ENCODE peak calls at places on chromosome 1, in eight cellular contexts. R is transverse colon, W is suprapubic skin, Y is endothelial cell of umbilical vein, N is breast epithelium, L is K562, T is spleen, X is sigmoid colon. B is an unnamed sample.

GRCh38 chr1:2194319-2194897 is at the start of gene FAAP20:
- DNase-seq in L (peak), W (peak), T (no peak), N (no peak), R (peak), X (peak), Y (no peak), B (no peak)

GRCh38 chr1:116290085-116290670 is 82.9 kb upstream of the ATP1A1 start:
- DNase-seq in N (no peak), R (no peak), T (no peak), L (no peak), X (no peak), W (no peak), Y (no peak), B (peak)

GRCh38 chr1:116764906-116765862 is 11.0 kb downstream of the CD2 start:
- DNase-seq in T (no peak), W (no peak), Y (no peak), N (no peak), X (no peak), L (no peak), R (no peak), B (no peak)

GRCh38 chr1:221979461-221980032 is 237.7 kb upstream of the DUSP10 start:
- DNase-seq in L (no peak), T (no peak), X (no peak), W (no peak), R (no peak), N (no peak), Y (no peak), B (no peak)

GRCh38 chr1:109263597-109264378 is 14.4 kb downstream of the CELSR2 start:
- DNase-seq in N (peak), L (peak), T (peak), R (peak), W (peak), Y (peak), X (peak), B (no peak)

GRCh38 chr1:26582836-26583460 is 53.4 kb downstream of the RPS6KA1 start:
- DNase-seq in X (no peak), Y (no peak), T (no peak), L (no peak), N (no peak), W (no peak), R (no peak), B (no peak)

GRCh38 chr1:192133350-192133950 is 24.8 kb upstream of the RGS18 start:
- DNase-seq in Y (peak), N (no peak), R (no peak), L (no peak), T (no peak), W (no peak), X (no peak), B (no peak)

GRCh38 chr1:9538669-9539164 is 548 bp upstream of the SLC25A33 start:
- DNase-seq in T (peak), L (no peak), R (peak), W (no peak), X (peak), N (no peak), Y (no peak), B (no peak)

GRCh38 chr1:183905497-183905896 is 100.6 kb downstream of the RGL1 start:
- DNase-seq in L (no peak), X (no peak), T (no peak), N (no peak), Y (no peak), R (no peak), W (no peak), B (no peak)

GRCh38 chr1:8004803-8005573 is 21.1 kb downstream of the ERRFI1 start:
- DNase-seq in X (peak), R (peak), T (no peak), Y (peak), W (peak), N (peak), L (peak), B (peak)

GRCh38 chr1:8003431-8004112 is 22.5 kb downstream of the ERRFI1 start:
- DNase-seq in N (no peak), Y (no peak), T (no peak), L (no peak), W (no peak), X (no peak), R (no peak), B (no peak)

GRCh38 chr1:8006037-8006963 is 19.8 kb downstream of the ERRFI1 start:
- DNase-seq in R (no peak), T (no peak), N (no peak), W (no peak), X (no peak), Y (no peak), L (no peak), B (no peak)

GRCh38 chr1:8002329-8003320 is 23.5 kb downstream of the ERRFI1 start:
- DNase-seq in Y (no peak), R (no peak), L (no peak), W (no peak), X (no peak), T (no peak), N (no peak), B (no peak)

GRCh38 chr1:8004113-8004802 is 21.9 kb downstream of the ERRFI1 start:
- DNase-seq in Y (no peak), N (peak), R (no peak), X (no peak), T (no peak), L (no peak), W (peak), B (no peak)
- TF ChIP-seq POLR2A in Y (no peak), N (peak), R (no peak), X (no peak), T (no peak), L (no peak), W (no peak), B (no peak)

GRCh38 chr1:58575831-58576726 is 973 bp downstream of the TACSTD2 start:
- DNase-seq in N (peak), R (no peak), Y (peak), W (peak), X (no peak), T (peak), L (no peak), B (no peak)

GRCh38 chr1:58577676-58578073 is 623 bp upstream of the TACSTD2 start:
- DNase-seq in R (no peak), L (no peak), X (no peak), T (no peak), W (no peak), N (no peak), Y (peak), B (no peak)

GRCh38 chr1:58573705-58574591 is 3.1 kb downstream of the TACSTD2 start:
- DNase-seq in T (no peak), L (no peak), X (no peak), N (no peak), W (no peak), Y (peak), R (no peak), B (no peak)

GRCh38 chr1:58574816-58575215 is 2.2 kb downstream of the TACSTD2 start:
- DNase-seq in X (no peak), W (no peak), T (no peak), N (no peak), R (no peak), Y (peak), L (no peak), B (no peak)

DNA sequence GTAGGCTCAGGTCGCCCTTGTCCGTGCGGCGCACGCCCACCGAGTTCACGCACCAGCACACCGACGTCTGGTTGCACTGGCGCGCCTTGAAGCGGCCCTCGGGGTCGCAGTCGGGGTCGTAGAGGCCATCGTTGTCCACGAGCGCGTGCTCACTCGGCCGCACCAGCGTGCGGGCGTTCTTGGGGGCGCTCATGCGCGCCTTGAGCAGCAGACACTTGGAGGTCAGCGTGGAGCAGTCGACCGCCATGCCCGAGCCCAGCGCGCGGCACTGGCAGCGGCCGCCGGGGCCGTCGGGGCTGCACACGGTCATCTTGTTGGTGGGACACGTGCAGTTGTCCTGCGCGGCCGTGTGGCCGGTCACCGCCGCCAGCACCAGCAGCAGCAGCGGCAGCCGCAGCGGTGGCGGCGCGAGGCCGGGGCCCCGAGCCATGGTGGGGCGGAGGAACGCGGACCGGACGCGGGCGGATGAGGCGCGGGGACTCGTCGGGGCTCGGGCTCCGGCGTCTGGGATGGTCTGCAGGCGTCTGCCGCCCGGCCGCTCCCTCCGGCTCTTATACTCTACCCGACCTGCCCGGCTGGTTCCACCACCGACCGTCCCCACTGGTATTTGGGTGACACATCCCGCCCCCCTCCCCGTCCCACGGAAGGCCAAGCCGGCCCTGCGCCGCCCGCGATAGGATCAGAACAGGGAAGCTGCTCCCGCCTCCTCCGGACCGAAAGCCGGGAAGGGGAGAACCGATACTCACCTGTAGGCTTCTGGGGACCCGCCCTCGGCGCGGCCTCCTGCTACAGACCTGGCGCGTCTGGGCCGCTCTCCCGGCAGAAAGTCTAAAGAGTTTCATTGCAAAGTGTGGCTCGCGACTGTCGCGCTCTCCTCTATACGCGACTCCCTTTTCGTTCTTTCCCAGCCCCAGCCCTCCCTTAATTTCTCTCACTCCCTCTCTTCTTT is at the start of gene TACSTD2:
- DNase-seq in W (peak), Y (peak), T (peak), L (no peak), N (peak), R (peak), X (no peak), B (no peak)
- TF ChIP-seq CTCF in W (no peak), Y (peak), T (no peak), L (no peak), N (peak), R (no peak), X (no peak), B (no peak)

DNA sequence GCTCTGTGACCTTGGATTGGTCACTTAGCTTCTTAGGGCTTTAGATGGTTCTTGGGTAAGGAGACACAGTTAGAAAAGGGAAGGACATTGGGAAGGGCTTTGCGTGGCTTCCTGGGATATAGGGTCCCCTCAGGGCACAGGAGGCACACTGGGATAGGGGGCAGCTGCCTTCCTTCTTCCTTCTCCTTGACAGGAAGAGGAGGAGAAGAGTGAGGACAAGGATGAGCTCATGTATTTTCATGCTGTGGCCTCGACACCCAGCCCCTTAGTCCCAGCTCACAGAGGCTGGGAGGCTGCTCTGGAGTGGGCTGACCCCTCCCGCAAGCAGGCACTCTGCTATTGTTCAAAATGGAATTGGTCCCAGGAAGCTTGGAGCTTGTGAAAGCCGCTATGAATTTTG is 45.7 kb upstream of the POU3F1 start:
- DNase-seq in R (no peak), Y (no peak), N (no peak), L (no peak), T (no peak), W (no peak), X (no peak), B (no peak)
- TF ChIP-seq POLR2AphosphoS5 in R (no peak), Y (no peak), N (no peak), L (no peak), T (no peak), W (no peak), X (no peak), B (no peak)

GRCh38 chr1:119651133-119651532 is 3.1 kb upstream of the ZNF697 start:
- DNase-seq in X (no peak), R (no peak), L (no peak), Y (no peak), T (no peak), N (no peak), W (no peak), B (no peak)

GRCh38 chr1:119647228-119647733 is 785 bp downstream of the ZNF697 start:
- DNase-seq in Y (no peak), N (no peak), W (peak), R (no peak), T (no peak), X (peak), L (no peak), B (no peak)

GRCh38 chr1:119646521-119647227 is 1.4 kb downstream of the ZNF697 start:
- DNase-seq in L (peak), N (no peak), X (no peak), W (no peak), Y (peak), R (no peak), T (no peak), B (no peak)

GRCh38 chr1:119648620-119649004 is 546 bp upstream of the ZNF697 start:
- DNase-seq in R (no peak), L (peak), N (no peak), Y (no peak), X (no peak), T (no peak), W (no peak), B (no peak)

GRCh38 chr1:119647734-119648619 is at the start of gene ZNF697:
- DNase-seq in Y (peak), X (peak), T (peak), R (peak), W (peak), L (peak), N (peak), B (peak)
- TF ChIP-seq POLR2A in Y (peak), X (peak), T (no peak), R (peak), W (peak), L (peak), N (no peak), B (peak)

DNA sequence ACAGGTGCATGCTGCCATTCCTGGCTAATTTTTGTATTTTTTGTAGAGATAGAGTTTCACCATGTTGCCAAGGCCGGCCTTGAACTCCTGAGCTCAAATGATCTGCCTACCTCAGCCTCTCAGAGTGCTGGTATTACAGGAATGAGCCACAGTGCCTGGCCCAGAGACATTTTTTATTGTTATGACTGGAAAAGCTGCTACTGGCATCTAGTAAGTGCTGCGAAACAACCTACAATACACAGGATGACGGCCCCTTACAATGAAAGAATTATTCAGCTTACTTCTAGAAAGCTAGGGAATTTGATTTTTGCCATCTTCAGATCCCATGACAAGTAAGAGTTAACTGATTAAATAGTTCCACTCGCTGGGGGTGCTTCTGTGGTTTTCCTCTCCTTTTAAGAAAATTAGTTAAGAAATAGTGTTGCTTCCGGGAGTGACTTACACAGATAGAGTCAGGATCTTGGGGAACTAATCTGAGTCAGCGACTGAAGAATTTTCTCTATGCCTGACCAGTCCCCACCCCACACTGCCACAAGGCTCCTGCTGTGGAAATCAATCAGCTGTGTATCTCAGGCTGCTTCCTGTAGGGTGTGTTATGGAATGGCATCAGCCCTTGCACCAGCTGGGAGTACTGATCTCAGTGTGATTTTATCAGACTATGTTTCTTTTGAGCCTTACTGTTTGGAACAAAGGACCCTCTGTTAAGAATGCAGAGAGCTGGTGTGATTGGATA is 93.0 kb upstream of the BMP8A start:
- DNase-seq in X (peak), T (no peak), Y (peak), R (peak), N (peak), L (peak), W (peak), B (no peak)
- TF ChIP-seq CTCF in X (no peak), T (no peak), Y (no peak), R (no peak), N (no peak), L (no peak), W (no peak), B (no peak)

GRCh38 chr1:942411-942821 is 16.6 kb downstream of the NOC2L start:
- DNase-seq in W (no peak), T (no peak), N (no peak), X (no peak), R (no peak), Y (no peak), L (peak), B (no peak)
- TF ChIP-seq POLR2AphosphoS5 in W (no peak), T (no peak), N (no peak), X (no peak), R (no peak), Y (no peak), L (no peak), B (no peak)

GRCh38 chr1:50968021-50968883 is 1.8 kb upstream of the CDKN2C start:
- DNase-seq in L (peak), Y (peak), T (peak), R (peak), N (peak), W (peak), X (peak), B (peak)
- TF ChIP-seq POLR2A in L (peak), Y (peak), T (peak), R (peak), N (no peak), W (peak), X (peak), B (peak)

GRCh38 chr1:205780335-205780734 is 5.1 kb upstream of the RAB29 start:
- DNase-seq in R (no peak), Y (no peak), N (no peak), W (no peak), X (no peak), L (no peak), T (no peak), B (no peak)
- TF ChIP-seq CTCF in R (no peak), Y (no peak), N (no peak), W (no peak), X (no peak), L (no peak), T (no peak), B (no peak)

DNA sequence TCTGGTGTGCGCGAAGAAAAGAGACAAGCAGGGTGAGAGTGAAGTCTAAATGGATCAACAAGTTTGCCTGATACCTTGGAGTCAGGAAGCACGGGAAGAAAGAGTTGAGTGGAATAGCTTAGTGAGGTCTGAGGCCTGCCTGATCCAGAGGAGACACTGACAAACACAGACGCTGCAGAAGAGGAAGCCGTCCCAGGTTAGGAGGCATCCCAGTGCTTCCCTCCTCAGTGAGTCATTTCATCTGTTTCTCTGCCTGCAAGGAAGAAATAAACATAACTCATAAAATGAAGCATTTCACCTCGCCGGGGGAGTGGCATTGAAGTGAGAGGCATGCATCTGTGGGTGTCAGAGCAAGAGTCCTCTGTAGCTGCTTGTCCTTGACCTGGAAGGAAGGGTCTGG is 256.5 kb downstream of the KIF26B start:
- DNase-seq in N (no peak), R (no peak), W (no peak), L (no peak), T (no peak), Y (no peak), X (no peak), B (no peak)
- TF ChIP-seq POLR2AphosphoS5 in N (no peak), R (no peak), W (no peak), L (no peak), T (no peak), Y (no peak), X (no peak), B (no peak)

B was measured in esophagus muscularis mucosa.